ENCODE peak calls at places on chromosomes 13 and 19, in four cellular contexts. One of them, this sample, is unnamed.

GRCh38 chr19:41362143-41362847 is 1.7 kb downstream of the B9D2 start:
- DNase-seq in K562: no peak
- DNase-seq in GM12878: no peak
- DNase-seq in HepG2: no peak
- DNase-seq in this sample: no peak

GRCh38 chr19:1648926-1649541 is 3.4 kb downstream of the TCF3 start:
- DNase-seq in K562: no peak
- DNase-seq in GM12878: no peak
- DNase-seq in HepG2: no peak
- DNase-seq in this sample: no peak

GRCh38 chr19:35742121-35742724 is at the start of gene IGFLR1:
- DNase-seq in K562: no peak
- DNase-seq in GM12878: peak
- DNase-seq in HepG2: no peak
- DNase-seq in this sample: no peak

GRCh38 chr19:42108527-42109389 is 23.5 kb downstream of the POU2F2 start:
- DNase-seq in K562: peak
- DNase-seq in GM12878: peak
- DNase-seq in HepG2: peak
- DNase-seq in this sample: peak

GRCh38 chr19:53864308-53864836 is 3.3 kb upstream of the MYADM start:
- DNase-seq in K562: peak
- DNase-seq in GM12878: no peak
- DNase-seq in HepG2: peak
- DNase-seq in this sample: no peak

GRCh38 chr19:48970923-48971395 is 5.8 kb downstream of the FTL start:
- DNase-seq in K562: peak
- DNase-seq in GM12878: no peak
- DNase-seq in HepG2: peak
- DNase-seq in this sample: peak

GRCh38 chr19:29771708-29772415 is 39.9 kb upstream of the CCNE1 start:
- DNase-seq in K562: peak
- DNase-seq in GM12878: no peak
- DNase-seq in HepG2: peak
- DNase-seq in this sample: peak

GRCh38 chr13:98144501-98145350 is 1.8 kb downstream of the FARP1 start:
- DNase-seq in K562: no peak
- DNase-seq in GM12878: no peak
- DNase-seq in HepG2: peak
- DNase-seq in this sample: peak

GRCh38 chr13:39023761-39024160 is 14.1 kb downstream of the PROSER1 start:
- DNase-seq in K562: no peak
- DNase-seq in GM12878: no peak
- DNase-seq in HepG2: no peak
- DNase-seq in this sample: no peak

GRCh38 chr19:53876651-53877224 is 5.3 kb upstream of the PRKCG start:
- DNase-seq in K562: no peak
- DNase-seq in GM12878: no peak
- DNase-seq in HepG2: no peak
- DNase-seq in this sample: no peak

GRCh38 chr13:50589139-50589538 is 254.4 kb downstream of the DLEU7 start:
- DNase-seq in K562: no peak
- DNase-seq in GM12878: no peak
- DNase-seq in HepG2: no peak
- DNase-seq in this sample: no peak

GRCh38 chr19:16921766-16922591 is 33.2 kb downstream of the F2RL3 start:
- DNase-seq in K562: peak
- DNase-seq in GM12878: no peak
- DNase-seq in HepG2: no peak
- DNase-seq in this sample: no peak

GRCh38 chr19:35959040-35959967 is 23.1 kb downstream of the LRFN3 start:
- DNase-seq in K562: no peak
- DNase-seq in GM12878: no peak
- DNase-seq in HepG2: no peak
- DNase-seq in this sample: peak

GRCh38 chr19:33388231-33388816 is 14.8 kb downstream of the CEBPG start:
- DNase-seq in K562: no peak
- DNase-seq in GM12878: no peak
- DNase-seq in HepG2: no peak
- DNase-seq in this sample: no peak

GRCh38 chr13:30818323-30818960 is 83.1 kb downstream of the ALOX5AP start:
- DNase-seq in K562: no peak
- DNase-seq in GM12878: no peak
- DNase-seq in HepG2: no peak
- DNase-seq in this sample: no peak

GRCh38 chr13:66087149-66087780 is 1142.9 kb downstream of the PCDH9 start:
- DNase-seq in K562: no peak
- DNase-seq in GM12878: no peak
- DNase-seq in HepG2: no peak
- DNase-seq in this sample: no peak

GRCh38 chr19:3372413-3372812 is 6.0 kb downstream of the NFIC start:
- DNase-seq in K562: no peak
- DNase-seq in GM12878: no peak
- DNase-seq in HepG2: no peak
- DNase-seq in this sample: no peak

GRCh38 chr19:13159713-13160112 is 9.5 kb downstream of the IER2 start:
- DNase-seq in K562: no peak
- DNase-seq in GM12878: no peak
- DNase-seq in HepG2: no peak
- DNase-seq in this sample: no peak

GRCh38 chr19:19417618-19418270 is 12.3 kb downstream of the GATAD2A start:
- DNase-seq in K562: no peak
- DNase-seq in GM12878: no peak
- DNase-seq in HepG2: no peak
- DNase-seq in this sample: no peak

DNA sequence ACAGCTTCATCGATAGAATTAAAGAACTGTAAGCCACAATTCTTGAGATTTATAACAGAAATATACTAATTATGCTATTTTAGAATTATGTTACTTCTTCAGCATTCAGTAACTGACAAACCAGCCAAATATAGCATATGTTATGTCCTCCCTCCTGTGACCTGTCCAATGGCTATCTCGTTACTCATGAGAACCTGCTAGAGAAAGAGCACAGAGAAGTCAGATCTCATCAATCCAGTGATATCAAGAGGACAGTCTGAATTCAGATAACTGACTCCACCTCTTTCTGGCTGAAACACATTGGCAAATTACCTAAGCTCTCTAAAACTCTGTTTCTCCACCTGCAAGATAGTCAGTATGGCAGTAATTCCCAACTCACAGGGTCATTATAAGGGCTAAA is 170.4 kb downstream of the FGF14 start:
- DNase-seq in K562: no peak
- DNase-seq in GM12878: no peak
- DNase-seq in HepG2: no peak
- DNase-seq in this sample: no peak
- TF ChIP-seq ATF2 in K562: no peak
- TF ChIP-seq ATF2 in GM12878: no peak
- TF ChIP-seq ATF2 in HepG2: no peak
- TF ChIP-seq ATF2 in this sample: no peak

DNA sequence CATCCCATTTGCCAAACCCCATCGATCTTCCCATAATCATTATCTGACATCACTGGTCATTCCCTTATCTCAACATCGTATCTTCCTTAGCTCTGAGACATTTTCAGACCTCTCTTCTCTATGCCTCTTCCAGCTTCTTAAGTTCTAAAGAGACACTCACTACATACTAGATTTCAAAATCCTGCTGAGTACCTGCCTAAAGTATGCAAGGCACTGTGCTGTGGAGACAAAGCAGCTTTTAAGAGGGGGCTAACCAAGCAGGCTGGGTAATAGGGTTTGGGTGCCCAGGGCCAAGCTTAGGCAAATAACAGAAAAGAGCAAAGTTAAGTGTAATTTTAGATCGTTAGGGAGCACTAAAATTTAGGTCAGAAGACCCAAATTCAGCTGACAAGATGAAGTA is 3.4 kb upstream of the POMP start:
- DNase-seq in K562: no peak
- DNase-seq in GM12878: no peak
- DNase-seq in HepG2: no peak
- DNase-seq in this sample: no peak
- TF ChIP-seq CBFB in K562: no peak
- TF ChIP-seq CBFB in GM12878: no peak
- TF ChIP-seq CBFB in HepG2: no peak
- TF ChIP-seq CBFB in this sample: no peak

DNA sequence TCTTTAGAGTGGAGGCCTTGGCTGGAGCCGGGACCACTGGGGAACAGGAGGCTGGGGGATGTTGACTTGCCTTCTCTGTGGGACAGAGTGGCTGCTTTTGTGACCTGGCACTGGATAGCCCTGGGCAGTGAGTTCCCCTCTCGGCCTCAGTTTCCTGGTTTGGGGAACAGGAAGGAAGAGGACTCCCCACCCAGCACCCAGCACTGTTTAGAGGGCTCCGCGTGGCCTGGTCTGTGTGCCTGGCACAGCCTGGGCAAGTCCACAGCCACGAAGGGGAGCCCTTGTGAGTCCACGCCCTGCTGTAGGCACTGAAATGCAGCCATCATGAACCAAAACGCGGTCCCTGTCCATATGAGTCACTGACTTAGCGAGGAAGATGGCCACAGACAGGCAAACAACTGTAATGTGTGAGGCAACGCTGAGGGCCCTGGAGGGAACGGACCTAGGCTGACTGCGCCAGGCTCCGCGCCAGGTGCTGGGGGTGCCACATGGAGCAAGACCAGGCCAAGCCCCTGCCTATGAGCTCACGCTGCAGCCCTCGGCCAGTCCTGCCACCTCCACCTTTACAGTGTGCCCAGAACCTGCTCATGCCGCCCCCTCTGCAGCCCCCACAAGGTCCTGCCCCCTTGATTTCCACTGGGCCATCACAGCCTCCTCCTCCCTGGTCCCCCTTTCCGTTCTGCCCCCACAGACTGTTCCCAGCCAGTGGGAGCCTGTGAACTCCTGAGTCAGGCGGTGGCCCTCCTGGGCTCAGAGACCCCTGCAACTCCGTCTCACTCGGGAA is 35.5 kb downstream of the PAK4 start:
- DNase-seq in K562: no peak
- DNase-seq in GM12878: no peak
- DNase-seq in HepG2: no peak
- DNase-seq in this sample: no peak
- TF ChIP-seq ATF2 in K562: no peak
- TF ChIP-seq ATF2 in GM12878: no peak
- TF ChIP-seq ATF2 in HepG2: no peak
- TF ChIP-seq ATF2 in this sample: no peak

DNA sequence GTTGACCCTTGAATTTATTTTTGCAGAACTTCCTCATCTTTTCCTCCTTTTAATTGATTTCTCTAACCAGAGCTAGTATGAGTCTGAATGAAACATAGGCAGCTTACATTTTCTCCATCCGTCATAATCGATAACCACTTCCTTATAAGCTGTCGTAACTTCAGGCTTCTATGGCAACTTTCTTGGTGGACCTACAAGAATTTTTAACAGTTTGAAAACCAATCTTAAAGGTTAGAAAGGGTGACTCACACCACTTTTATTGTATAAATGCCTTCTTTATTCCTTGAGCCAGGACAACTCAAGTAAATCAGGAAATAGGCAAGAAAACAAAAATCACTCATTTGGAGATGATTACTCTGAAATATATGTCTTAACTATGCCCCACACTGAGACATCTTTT is 105.7 kb upstream of the KL start:
- DNase-seq in K562: no peak
- DNase-seq in GM12878: no peak
- DNase-seq in HepG2: no peak
- DNase-seq in this sample: no peak
- TF ChIP-seq CBFB in K562: no peak
- TF ChIP-seq CBFB in GM12878: no peak
- TF ChIP-seq CBFB in HepG2: no peak
- TF ChIP-seq CBFB in this sample: no peak

GRCh38 chr13:99969368-99969933 is 2.1 kb downstream of the ZIC5 start:
- DNase-seq in K562: peak
- DNase-seq in GM12878: no peak
- DNase-seq in HepG2: no peak
- DNase-seq in this sample: no peak
- TF ChIP-seq ATF2 in K562: no peak
- TF ChIP-seq ATF2 in GM12878: no peak
- TF ChIP-seq ATF2 in HepG2: no peak
- TF ChIP-seq ATF2 in this sample: no peak